ENCODE peak calls at places on chromosomes 5 and 9, in seven cellular contexts. One of them, this sample, is unnamed.

GRCh38 chr5:143733635-143734341 is 78.2 kb upstream of the HMHB1 start:
- DNase-seq in AG08395: peak
- DNase-seq in activated CD8-positive, alpha-beta memory T cell treated with anti-CD3 and anti-CD28 coated beads, Interleukin-2, amount 50 U/mL, for 4 hours: no peak
- DNase-seq in COR-L47: no peak
- DNase-seq in NCI-H774: no peak
- DNase-seq in lower lobe of right lung: no peak
- DNase-seq in naive B cell: no peak
- DNase-seq in this sample: no peak

GRCh38 chr9:134619456-134619982 is 22.1 kb upstream of the COL5A1 start:
- DNase-seq in AG08395: no peak
- DNase-seq in activated CD8-positive, alpha-beta memory T cell treated with anti-CD3 and anti-CD28 coated beads, Interleukin-2, amount 50 U/mL, for 4 hours: peak
- DNase-seq in COR-L47: no peak
- DNase-seq in NCI-H774: no peak
- DNase-seq in lower lobe of right lung: peak
- DNase-seq in naive B cell: no peak
- DNase-seq in this sample: no peak

GRCh38 chr9:78584589-78584988 is 287.7 kb downstream of the PSAT1 start:
- DNase-seq in AG08395: no peak
- DNase-seq in activated CD8-positive, alpha-beta memory T cell treated with anti-CD3 and anti-CD28 coated beads, Interleukin-2, amount 50 U/mL, for 4 hours: no peak
- DNase-seq in COR-L47: no peak
- DNase-seq in NCI-H774: no peak
- DNase-seq in lower lobe of right lung: no peak
- DNase-seq in naive B cell: no peak
- DNase-seq in this sample: no peak

GRCh38 chr5:140342287-140342686 is 4.1 kb downstream of the HBEGF start:
- DNase-seq in AG08395: no peak
- DNase-seq in activated CD8-positive, alpha-beta memory T cell treated with anti-CD3 and anti-CD28 coated beads, Interleukin-2, amount 50 U/mL, for 4 hours: no peak
- DNase-seq in COR-L47: no peak
- DNase-seq in NCI-H774: no peak
- DNase-seq in lower lobe of right lung: no peak
- DNase-seq in naive B cell: peak
- DNase-seq in this sample: no peak

GRCh38 chr9:135228345-135228982 is 141.0 kb downstream of the OLFM1 start:
- DNase-seq in AG08395: no peak
- DNase-seq in activated CD8-positive, alpha-beta memory T cell treated with anti-CD3 and anti-CD28 coated beads, Interleukin-2, amount 50 U/mL, for 4 hours: no peak
- DNase-seq in COR-L47: no peak
- DNase-seq in NCI-H774: no peak
- DNase-seq in lower lobe of right lung: peak
- DNase-seq in naive B cell: no peak
- DNase-seq in this sample: no peak

GRCh38 chr5:180161420-180162303 is 47.3 kb downstream of the RASGEF1C start:
- DNase-seq in AG08395: no peak
- DNase-seq in activated CD8-positive, alpha-beta memory T cell treated with anti-CD3 and anti-CD28 coated beads, Interleukin-2, amount 50 U/mL, for 4 hours: no peak
- DNase-seq in COR-L47: peak
- DNase-seq in NCI-H774: peak
- DNase-seq in lower lobe of right lung: no peak
- DNase-seq in naive B cell: no peak
- DNase-seq in this sample: no peak

GRCh38 chr5:136781464-136781863 is 416.1 kb upstream of the TRPC7 start:
- DNase-seq in AG08395: peak
- DNase-seq in activated CD8-positive, alpha-beta memory T cell treated with anti-CD3 and anti-CD28 coated beads, Interleukin-2, amount 50 U/mL, for 4 hours: no peak
- DNase-seq in COR-L47: no peak
- DNase-seq in NCI-H774: no peak
- DNase-seq in lower lobe of right lung: no peak
- DNase-seq in naive B cell: no peak
- DNase-seq in this sample: no peak

GRCh38 chr9:38372685-38373619 is 19.6 kb upstream of the ALDH1B1 start:
- DNase-seq in AG08395: no peak
- DNase-seq in activated CD8-positive, alpha-beta memory T cell treated with anti-CD3 and anti-CD28 coated beads, Interleukin-2, amount 50 U/mL, for 4 hours: no peak
- DNase-seq in COR-L47: no peak
- DNase-seq in NCI-H774: no peak
- DNase-seq in lower lobe of right lung: no peak
- DNase-seq in naive B cell: no peak
- DNase-seq in this sample: no peak

GRCh38 chr5:11277323-11277722 is 516.3 kb upstream of the DAP start:
- DNase-seq in AG08395: no peak
- DNase-seq in activated CD8-positive, alpha-beta memory T cell treated with anti-CD3 and anti-CD28 coated beads, Interleukin-2, amount 50 U/mL, for 4 hours: no peak
- DNase-seq in COR-L47: no peak
- DNase-seq in NCI-H774: no peak
- DNase-seq in lower lobe of right lung: no peak
- DNase-seq in naive B cell: no peak
- DNase-seq in this sample: no peak

GRCh38 chr9:14779566-14780022 is 57.1 kb upstream of the CER1 start:
- DNase-seq in AG08395: no peak
- DNase-seq in activated CD8-positive, alpha-beta memory T cell treated with anti-CD3 and anti-CD28 coated beads, Interleukin-2, amount 50 U/mL, for 4 hours: no peak
- DNase-seq in COR-L47: no peak
- DNase-seq in NCI-H774: no peak
- DNase-seq in lower lobe of right lung: no peak
- DNase-seq in naive B cell: no peak
- DNase-seq in this sample: no peak

GRCh38 chr9:130195638-130196037 is 23.4 kb downstream of the NCS1 start:
- DNase-seq in AG08395: no peak
- DNase-seq in activated CD8-positive, alpha-beta memory T cell treated with anti-CD3 and anti-CD28 coated beads, Interleukin-2, amount 50 U/mL, for 4 hours: no peak
- DNase-seq in COR-L47: no peak
- DNase-seq in NCI-H774: no peak
- DNase-seq in lower lobe of right lung: no peak
- DNase-seq in naive B cell: no peak
- DNase-seq in this sample: no peak

GRCh38 chr9:93587651-93588347 is 11.4 kb downstream of the PHF2 start:
- DNase-seq in AG08395: no peak
- DNase-seq in activated CD8-positive, alpha-beta memory T cell treated with anti-CD3 and anti-CD28 coated beads, Interleukin-2, amount 50 U/mL, for 4 hours: no peak
- DNase-seq in COR-L47: no peak
- DNase-seq in NCI-H774: no peak
- DNase-seq in lower lobe of right lung: no peak
- DNase-seq in naive B cell: no peak
- DNase-seq in this sample: no peak

GRCh38 chr9:20297646-20298084 is 324.6 kb downstream of the MLLT3 start:
- DNase-seq in AG08395: peak
- DNase-seq in activated CD8-positive, alpha-beta memory T cell treated with anti-CD3 and anti-CD28 coated beads, Interleukin-2, amount 50 U/mL, for 4 hours: no peak
- DNase-seq in COR-L47: no peak
- DNase-seq in NCI-H774: no peak
- DNase-seq in lower lobe of right lung: no peak
- DNase-seq in naive B cell: no peak
- DNase-seq in this sample: no peak

GRCh38 chr5:31226651-31227050 is 33.2 kb downstream of the CDH6 start:
- DNase-seq in AG08395: no peak
- DNase-seq in activated CD8-positive, alpha-beta memory T cell treated with anti-CD3 and anti-CD28 coated beads, Interleukin-2, amount 50 U/mL, for 4 hours: no peak
- DNase-seq in COR-L47: no peak
- DNase-seq in NCI-H774: no peak
- DNase-seq in lower lobe of right lung: no peak
- DNase-seq in naive B cell: no peak
- DNase-seq in this sample: no peak

GRCh38 chr5:31833005-31833404 is 194.1 kb downstream of the PDZD2 start:
- DNase-seq in AG08395: no peak
- DNase-seq in activated CD8-positive, alpha-beta memory T cell treated with anti-CD3 and anti-CD28 coated beads, Interleukin-2, amount 50 U/mL, for 4 hours: no peak
- DNase-seq in COR-L47: no peak
- DNase-seq in NCI-H774: no peak
- DNase-seq in lower lobe of right lung: no peak
- DNase-seq in naive B cell: no peak
- DNase-seq in this sample: no peak

GRCh38 chr5:132213666-132214065 is 14.0 kb downstream of the P4HA2 start:
- DNase-seq in AG08395: no peak
- DNase-seq in activated CD8-positive, alpha-beta memory T cell treated with anti-CD3 and anti-CD28 coated beads, Interleukin-2, amount 50 U/mL, for 4 hours: no peak
- DNase-seq in COR-L47: no peak
- DNase-seq in NCI-H774: no peak
- DNase-seq in lower lobe of right lung: no peak
- DNase-seq in naive B cell: no peak
- DNase-seq in this sample: no peak

GRCh38 chr9:115117999-115118470 is at the start of gene TNC:
- DNase-seq in AG08395: peak
- DNase-seq in activated CD8-positive, alpha-beta memory T cell treated with anti-CD3 and anti-CD28 coated beads, Interleukin-2, amount 50 U/mL, for 4 hours: no peak
- DNase-seq in COR-L47: peak
- DNase-seq in NCI-H774: no peak
- DNase-seq in lower lobe of right lung: peak
- DNase-seq in naive B cell: no peak
- DNase-seq in this sample: peak

GRCh38 chr5:42108468-42108867 is 183.4 kb downstream of the FBXO4 start:
- DNase-seq in AG08395: no peak
- DNase-seq in activated CD8-positive, alpha-beta memory T cell treated with anti-CD3 and anti-CD28 coated beads, Interleukin-2, amount 50 U/mL, for 4 hours: no peak
- DNase-seq in COR-L47: no peak
- DNase-seq in NCI-H774: peak
- DNase-seq in lower lobe of right lung: no peak
- DNase-seq in naive B cell: no peak
- DNase-seq in this sample: no peak

GRCh38 chr5:115415143-115415491 is 118.7 kb upstream of the CCDC112 start:
- DNase-seq in AG08395: no peak
- DNase-seq in activated CD8-positive, alpha-beta memory T cell treated with anti-CD3 and anti-CD28 coated beads, Interleukin-2, amount 50 U/mL, for 4 hours: no peak
- DNase-seq in COR-L47: no peak
- DNase-seq in NCI-H774: peak
- DNase-seq in lower lobe of right lung: peak
- DNase-seq in naive B cell: no peak
- DNase-seq in this sample: no peak

GRCh38 chr9:112051812-112052211 is 123.3 kb downstream of the SUSD1 start:
- DNase-seq in AG08395: no peak
- DNase-seq in activated CD8-positive, alpha-beta memory T cell treated with anti-CD3 and anti-CD28 coated beads, Interleukin-2, amount 50 U/mL, for 4 hours: no peak
- DNase-seq in COR-L47: no peak
- DNase-seq in NCI-H774: no peak
- DNase-seq in lower lobe of right lung: no peak
- DNase-seq in naive B cell: no peak
- DNase-seq in this sample: no peak